ENCODE peak calls at places on chromosomes 2 and 18, in four cellular contexts. S is GM12878, L is K562, W is HepG2. O is an unnamed sample. For H3K9me3 and H3K4me1, the result is how much of the 10 kb centered on the place peaks cover.

GRCh38 chr2:54767921-54768320 is 44.5 kb downstream of the EML6 start:
- ATAC-seq in S (peak), L (no peak), W (no peak), O (no peak)

GRCh38 chr2:30492619-30493018 is 45.6 kb downstream of the LCLAT1 start:
- ATAC-seq in S (no peak), L (no peak), W (no peak), O (no peak)

GRCh38 chr2:62657752-62658151 is 47.8 kb upstream of the EHBP1 start:
- ATAC-seq in S (peak), L (no peak), W (no peak), O (no peak)

GRCh38 chr2:85675427-85675826 is 7.4 kb upstream of the SFTPB start:
- ATAC-seq in S (no peak), L (no peak), W (no peak), O (no peak)

GRCh38 chr18:50806208-50806616 is 13.6 kb downstream of the MRO start:
- ATAC-seq in S (peak), L (peak), W (peak), O (peak)

GRCh38 chr2:114684404-114684803 is 242.0 kb downstream of the DPP10 start:
- ATAC-seq in S (no peak), L (no peak), W (no peak), O (no peak)

GRCh38 chr18:11994346-11994707 is 13.0 kb downstream of the IMPA2 start:
- ATAC-seq in S (no peak), L (no peak), W (peak), O (peak)

GRCh38 chr2:178912416-178913056 is 105.3 kb upstream of the TTN start:
- ATAC-seq in S (peak), L (no peak), W (no peak), O (no peak)

GRCh38 chr18:22346342-22346967 is 71.3 kb downstream of the CTAGE1 start:
- ATAC-seq in S (no peak), L (no peak), W (no peak), O (no peak)

GRCh38 chr2:89811295-89811694 is 1119.8 kb downstream of the RPIA start:
- ATAC-seq in S (no peak), L (no peak), W (no peak), O (no peak)
- H3K9me3 ChIP-seq in S (under half), L (under half), W (under half), O (under half)

GRCh38 chr18:78494686-78495085 is 484.9 kb upstream of the SALL3 start:
- ATAC-seq in S (no peak), L (no peak), W (no peak), O (no peak)
- TF ChIP-seq POLR2AphosphoS5 in S (no peak), L (no peak), W (no peak), O (no peak)

GRCh38 chr2:241321033-241321432 is 5.3 kb downstream of the SEPTIN2 start:
- ATAC-seq in S (no peak), L (no peak), W (no peak), O (no peak)
- H3K4me1 ChIP-seq in S (under half), L (under half), W (half or more), O (under half)

GRCh38 chr18:24273596-24273995 is 124.0 kb downstream of the OSBPL1A start:
- ATAC-seq in S (no peak), L (no peak), W (no peak), O (no peak)
- H3K9me3 ChIP-seq in S (under half), L (under half), W (under half), O (under half)

GRCh38 chr2:205704101-205704741 is 21.9 kb downstream of the NRP2 start:
- ATAC-seq in S (no peak), L (no peak), W (peak), O (no peak)
- TF ChIP-seq POLR2AphosphoS5 in S (no peak), L (no peak), W (no peak), O (no peak)

DNA sequence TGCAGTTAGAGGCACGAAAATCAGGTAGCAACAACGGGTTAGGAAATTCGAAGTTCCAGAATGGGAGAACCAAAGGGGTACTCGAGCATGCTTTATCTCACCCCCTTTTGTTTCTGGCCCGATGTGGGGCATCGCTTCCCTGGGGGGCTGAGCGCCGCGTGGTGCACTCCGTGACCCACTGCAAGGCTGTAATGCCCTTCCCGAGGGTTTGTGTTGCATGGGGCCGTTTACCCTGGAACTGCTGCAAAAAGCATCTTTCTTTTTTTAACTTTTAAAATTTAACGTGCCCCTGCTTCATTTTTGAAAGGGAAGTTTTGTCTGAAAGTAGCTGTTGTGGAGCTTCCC is 4.8 kb downstream of the GDF7 start:
- ATAC-seq in S (no peak), L (no peak), W (no peak), O (no peak)
- H3K4me1 ChIP-seq in S (under half), L (under half), W (under half), O (half or more)

GRCh38 chr2:61436092-61436491 is 34.8 kb downstream of the USP34 start:
- ATAC-seq in S (peak), L (no peak), W (no peak), O (no peak)

GRCh38 chr2:61435291-61435690 is 35.6 kb downstream of the USP34 start:
- ATAC-seq in S (no peak), L (no peak), W (no peak), O (no peak)

GRCh38 chr2:61433606-61434005 is 37.3 kb downstream of the USP34 start:
- ATAC-seq in S (peak), L (peak), W (peak), O (no peak)

GRCh38 chr2:61432990-61433389 is 37.9 kb downstream of the USP34 start:
- ATAC-seq in S (no peak), L (no peak), W (peak), O (no peak)

DNA sequence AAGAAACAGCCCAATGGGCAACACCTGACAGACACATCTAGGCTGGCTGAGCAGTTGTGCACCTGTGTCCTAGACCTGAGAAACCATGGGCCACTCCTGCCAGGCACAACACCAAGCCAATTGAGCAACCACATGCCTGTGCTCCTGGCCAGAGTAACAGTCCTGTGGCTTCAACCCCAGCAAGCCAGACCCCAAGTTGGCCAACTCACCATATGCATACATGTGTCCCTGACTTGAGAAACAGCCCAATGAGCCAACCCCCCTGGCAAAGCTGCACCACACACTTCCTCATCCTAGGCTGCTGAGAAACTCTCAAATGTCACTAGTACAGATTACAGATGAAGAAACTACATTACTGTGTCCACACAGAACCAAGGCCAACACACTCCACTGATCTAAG is 36.6 kb downstream of the USP34 start:
- ATAC-seq in S (peak), L (peak), W (peak), O (peak)
- H3K9me3 ChIP-seq in S (under half), L (under half), W (under half), O (under half)

O was measured in gastroesophageal sphincter.